ENCODE peak calls at places on chromosomes 6 and 20, in nine cellular contexts. One of them, this sample, is unnamed.

GRCh38 chr20:62539646-62540045 is 63.9 kb upstream of the GATA5 start:
- DNase-seq in endothelial cell of umbilical vein: no peak
- DNase-seq in endodermal cell: no peak
- DNase-seq in SJSA1: no peak
- DNase-seq in CD8-positive, alpha-beta T cell: no peak
- DNase-seq in IMR-90: no peak
- DNase-seq in sigmoid colon: peak; percentile 84
- DNase-seq in spleen: no peak
- DNase-seq in H1: no peak
- DNase-seq in this sample: no peak

GRCh38 chr20:37879003-37879599 is 23.8 kb upstream of the VSTM2L start:
- DNase-seq in endothelial cell of umbilical vein: no peak
- DNase-seq in endodermal cell: no peak
- DNase-seq in SJSA1: no peak
- DNase-seq in CD8-positive, alpha-beta T cell: no peak
- DNase-seq in IMR-90: no peak
- DNase-seq in sigmoid colon: no peak
- DNase-seq in spleen: no peak
- DNase-seq in H1: no peak
- DNase-seq in this sample: no peak

GRCh38 chr20:38165089-38165965 is at the start of gene TGM2:
- DNase-seq in endothelial cell of umbilical vein: peak; percentile 88
- DNase-seq in endodermal cell: peak; percentile 90
- DNase-seq in SJSA1: peak; percentile 83
- DNase-seq in CD8-positive, alpha-beta T cell: peak; percentile 25
- DNase-seq in IMR-90: peak; percentile 69
- DNase-seq in sigmoid colon: peak; percentile 89
- DNase-seq in spleen: peak; percentile 94
- DNase-seq in H1: no peak
- DNase-seq in this sample: peak; percentile 88

GRCh38 chr6:105346052-105346451 is 56.8 kb downstream of the PREP start:
- DNase-seq in endothelial cell of umbilical vein: no peak
- DNase-seq in endodermal cell: no peak
- DNase-seq in SJSA1: peak; percentile 68
- DNase-seq in CD8-positive, alpha-beta T cell: no peak
- DNase-seq in IMR-90: peak; percentile 93
- DNase-seq in sigmoid colon: no peak
- DNase-seq in spleen: no peak
- DNase-seq in H1: no peak
- DNase-seq in this sample: no peak

GRCh38 chr6:17233531-17233930 is 47.6 kb upstream of the RBM24 start:
- DNase-seq in endothelial cell of umbilical vein: no peak
- DNase-seq in endodermal cell: peak; percentile 51
- DNase-seq in SJSA1: no peak
- DNase-seq in CD8-positive, alpha-beta T cell: no peak
- DNase-seq in IMR-90: peak; percentile 46
- DNase-seq in sigmoid colon: no peak
- DNase-seq in spleen: no peak
- DNase-seq in H1: no peak
- DNase-seq in this sample: no peak

GRCh38 chr6:12602342-12602741 is 114.2 kb upstream of the PHACTR1 start:
- DNase-seq in endothelial cell of umbilical vein: peak; percentile 63
- DNase-seq in endodermal cell: no peak
- DNase-seq in SJSA1: peak; percentile 24
- DNase-seq in CD8-positive, alpha-beta T cell: no peak
- DNase-seq in IMR-90: no peak
- DNase-seq in sigmoid colon: no peak
- DNase-seq in spleen: no peak
- DNase-seq in H1: no peak
- DNase-seq in this sample: no peak

GRCh38 chr20:20181322-20181721 is 129.0 kb downstream of the CFAP61 start:
- DNase-seq in endothelial cell of umbilical vein: no peak
- DNase-seq in endodermal cell: no peak
- DNase-seq in SJSA1: no peak
- DNase-seq in CD8-positive, alpha-beta T cell: peak; percentile 37
- DNase-seq in IMR-90: no peak
- DNase-seq in sigmoid colon: no peak
- DNase-seq in spleen: no peak
- DNase-seq in H1: no peak
- DNase-seq in this sample: no peak

GRCh38 chr20:57659131-57659788 is 39.0 kb upstream of the ZBP1 start:
- DNase-seq in endothelial cell of umbilical vein: no peak
- DNase-seq in endodermal cell: peak; percentile 34
- DNase-seq in SJSA1: no peak
- DNase-seq in CD8-positive, alpha-beta T cell: no peak
- DNase-seq in IMR-90: no peak
- DNase-seq in sigmoid colon: peak; percentile 60
- DNase-seq in spleen: peak; percentile 67
- DNase-seq in H1: no peak
- DNase-seq in this sample: no peak

GRCh38 chr6:132937466-132937906 is 123.1 kb downstream of the RPS12 start:
- DNase-seq in endothelial cell of umbilical vein: peak; percentile 56
- DNase-seq in endodermal cell: peak; percentile 87
- DNase-seq in SJSA1: no peak
- DNase-seq in CD8-positive, alpha-beta T cell: no peak
- DNase-seq in IMR-90: peak; percentile 44
- DNase-seq in sigmoid colon: no peak
- DNase-seq in spleen: no peak
- DNase-seq in H1: no peak
- DNase-seq in this sample: no peak

GRCh38 chr20:62595491-62595890 is 46.8 kb upstream of the SLCO4A1 start:
- DNase-seq in endothelial cell of umbilical vein: peak; percentile 69
- DNase-seq in endodermal cell: no peak
- DNase-seq in SJSA1: no peak
- DNase-seq in CD8-positive, alpha-beta T cell: no peak
- DNase-seq in IMR-90: peak; percentile 55
- DNase-seq in sigmoid colon: no peak
- DNase-seq in spleen: peak; percentile 89
- DNase-seq in H1: no peak
- DNase-seq in this sample: peak; percentile 68

GRCh38 chr6:56091159-56091869 is 156.1 kb downstream of the COL21A1 start:
- DNase-seq in endothelial cell of umbilical vein: peak; percentile 72
- DNase-seq in endodermal cell: no peak
- DNase-seq in SJSA1: peak; percentile 88
- DNase-seq in CD8-positive, alpha-beta T cell: no peak
- DNase-seq in IMR-90: peak; percentile 85
- DNase-seq in sigmoid colon: no peak
- DNase-seq in spleen: no peak
- DNase-seq in H1: no peak
- DNase-seq in this sample: peak; percentile 21

GRCh38 chr6:136031982-136032381 is 180.5 kb downstream of the PDE7B start:
- DNase-seq in endothelial cell of umbilical vein: peak; percentile 66
- DNase-seq in endodermal cell: no peak
- DNase-seq in SJSA1: no peak
- DNase-seq in CD8-positive, alpha-beta T cell: no peak
- DNase-seq in IMR-90: peak; percentile 74
- DNase-seq in sigmoid colon: no peak
- DNase-seq in spleen: no peak
- DNase-seq in H1: no peak
- DNase-seq in this sample: no peak

GRCh38 chr6:37525460-37526357 is 26.0 kb upstream of the CCDC167 start:
- DNase-seq in endothelial cell of umbilical vein: peak; percentile 30
- DNase-seq in endodermal cell: peak; percentile 92
- DNase-seq in SJSA1: no peak
- DNase-seq in CD8-positive, alpha-beta T cell: no peak
- DNase-seq in IMR-90: peak; percentile 41
- DNase-seq in sigmoid colon: no peak
- DNase-seq in spleen: no peak
- DNase-seq in H1: no peak
- DNase-seq in this sample: no peak

GRCh38 chr6:138374815-138375214 is 2.9 kb upstream of the SMIM28 start:
- DNase-seq in endothelial cell of umbilical vein: no peak
- DNase-seq in endodermal cell: no peak
- DNase-seq in SJSA1: no peak
- DNase-seq in CD8-positive, alpha-beta T cell: no peak
- DNase-seq in IMR-90: no peak
- DNase-seq in sigmoid colon: no peak
- DNase-seq in spleen: no peak
- DNase-seq in H1: no peak
- DNase-seq in this sample: no peak

GRCh38 chr6:135535989-135536414 is 38.5 kb upstream of the AHI1 start:
- DNase-seq in endothelial cell of umbilical vein: peak; percentile 70
- DNase-seq in endodermal cell: peak; percentile 55
- DNase-seq in SJSA1: peak; percentile 36
- DNase-seq in CD8-positive, alpha-beta T cell: no peak
- DNase-seq in IMR-90: peak; percentile 98
- DNase-seq in sigmoid colon: no peak
- DNase-seq in spleen: no peak
- DNase-seq in H1: no peak
- DNase-seq in this sample: no peak

GRCh38 chr6:118783931-118784528 is 109.9 kb upstream of the ASF1A start:
- DNase-seq in endothelial cell of umbilical vein: no peak
- DNase-seq in endodermal cell: no peak
- DNase-seq in SJSA1: peak; percentile 38
- DNase-seq in CD8-positive, alpha-beta T cell: no peak
- DNase-seq in IMR-90: peak; percentile 46
- DNase-seq in sigmoid colon: no peak
- DNase-seq in spleen: no peak
- DNase-seq in H1: no peak
- DNase-seq in this sample: no peak

GRCh38 chr6:146289816-146290588 is 253.6 kb upstream of the RAB32 start:
- DNase-seq in endothelial cell of umbilical vein: peak; percentile 79
- DNase-seq in endodermal cell: no peak
- DNase-seq in SJSA1: peak; percentile 39
- DNase-seq in CD8-positive, alpha-beta T cell: no peak
- DNase-seq in IMR-90: peak; percentile 52
- DNase-seq in sigmoid colon: no peak
- DNase-seq in spleen: no peak
- DNase-seq in H1: no peak
- DNase-seq in this sample: peak; percentile 21

GRCh38 chr20:1332749-1333300 is 3.9 kb upstream of the SDCBP2 start:
- DNase-seq in endothelial cell of umbilical vein: peak; percentile 73
- DNase-seq in endodermal cell: peak; percentile 13
- DNase-seq in SJSA1: no peak
- DNase-seq in CD8-positive, alpha-beta T cell: no peak
- DNase-seq in IMR-90: no peak
- DNase-seq in sigmoid colon: no peak
- DNase-seq in spleen: no peak
- DNase-seq in H1: no peak
- DNase-seq in this sample: no peak

GRCh38 chr6:157312733-157313132 is 10.6 kb downstream of the TMEM242 start:
- DNase-seq in endothelial cell of umbilical vein: peak; percentile 42
- DNase-seq in endodermal cell: no peak
- DNase-seq in SJSA1: no peak
- DNase-seq in CD8-positive, alpha-beta T cell: no peak
- DNase-seq in IMR-90: peak; percentile 14
- DNase-seq in sigmoid colon: no peak
- DNase-seq in spleen: no peak
- DNase-seq in H1: no peak
- DNase-seq in this sample: no peak

GRCh38 chr6:16904957-16905356 is 143.7 kb upstream of the ATXN1 start:
- DNase-seq in endothelial cell of umbilical vein: no peak
- DNase-seq in endodermal cell: no peak
- DNase-seq in SJSA1: no peak
- DNase-seq in CD8-positive, alpha-beta T cell: no peak
- DNase-seq in IMR-90: no peak
- DNase-seq in sigmoid colon: no peak
- DNase-seq in spleen: no peak
- DNase-seq in H1: no peak
- DNase-seq in this sample: no peak

DNA sequence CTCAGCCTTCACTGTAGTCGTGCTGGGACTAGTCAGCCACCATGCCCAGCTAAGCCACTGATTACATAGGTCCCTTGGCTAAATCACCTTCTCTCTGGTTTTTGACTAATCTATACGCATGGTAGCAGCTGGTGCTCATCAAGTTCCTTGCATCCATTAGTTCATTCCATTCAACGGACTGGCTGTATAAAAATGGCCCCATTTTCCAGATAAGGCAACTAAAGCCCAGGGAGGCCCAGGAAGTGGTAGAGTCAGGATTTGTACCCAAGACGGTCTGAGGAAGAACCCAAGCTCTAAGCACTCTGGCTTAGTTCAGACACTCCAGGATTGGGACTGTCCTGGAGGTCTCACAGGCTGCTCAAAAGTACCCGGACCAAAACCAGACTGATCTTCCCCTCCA is 4.9 kb downstream of the E2F1 start:
- DNase-seq in endothelial cell of umbilical vein: no peak
- DNase-seq in endodermal cell: no peak
- DNase-seq in SJSA1: no peak
- DNase-seq in CD8-positive, alpha-beta T cell: no peak
- DNase-seq in IMR-90: no peak
- DNase-seq in sigmoid colon: no peak
- DNase-seq in spleen: no peak
- DNase-seq in H1: no peak
- DNase-seq in this sample: no peak
- H3K36me3 ChIP-seq in endothelial cell of umbilical vein: no peaks in the 10 kb centered on the region
- H3K36me3 ChIP-seq in endodermal cell: peaks cover 20% of the 10 kb centered on the region
- H3K36me3 ChIP-seq in SJSA1: peaks cover 46% of the 10 kb centered on the region
- H3K36me3 ChIP-seq in CD8-positive, alpha-beta T cell: no peaks in the 10 kb centered on the region
- H3K36me3 ChIP-seq in IMR-90: no peaks in the 10 kb centered on the region
- H3K36me3 ChIP-seq in sigmoid colon: no peaks in the 10 kb centered on the region
- H3K36me3 ChIP-seq in spleen: no peaks in the 10 kb centered on the region
- H3K36me3 ChIP-seq in H1: peaks cover 37% of the 10 kb centered on the region
- H3K36me3 ChIP-seq in this sample: no peaks in the 10 kb centered on the region

DNA sequence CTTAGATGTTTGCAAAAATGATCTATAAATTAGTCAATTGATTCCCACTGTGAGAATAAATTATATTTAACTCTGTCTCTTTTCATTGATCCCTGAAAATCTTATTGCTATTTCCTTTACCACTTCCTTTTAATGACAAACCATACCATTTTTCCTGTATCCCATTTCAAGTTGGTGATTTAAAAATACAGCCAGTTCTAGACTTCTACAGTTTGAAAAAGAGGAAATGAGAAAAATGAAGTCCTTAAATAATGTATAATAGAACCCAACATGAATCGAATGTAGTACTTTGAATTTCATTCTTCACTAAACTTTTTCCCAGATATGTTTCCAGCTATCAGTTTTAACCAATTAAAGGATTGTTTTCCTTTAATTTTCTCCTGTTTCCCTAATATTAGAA is 29.5 kb upstream of the SDHAF4 start:
- DNase-seq in endothelial cell of umbilical vein: no peak
- DNase-seq in endodermal cell: no peak
- DNase-seq in SJSA1: no peak
- DNase-seq in CD8-positive, alpha-beta T cell: no peak
- DNase-seq in IMR-90: no peak
- DNase-seq in sigmoid colon: no peak
- DNase-seq in spleen: no peak
- DNase-seq in H1: no peak
- DNase-seq in this sample: no peak
- H3K27ac ChIP-seq in endothelial cell of umbilical vein: no peak overlapping the region
- H3K27ac ChIP-seq in endodermal cell: no peak overlapping the region
- H3K27ac ChIP-seq in SJSA1: no peak overlapping the region
- H3K27ac ChIP-seq in CD8-positive, alpha-beta T cell: no peak overlapping the region
- H3K27ac ChIP-seq in IMR-90: no peak overlapping the region
- H3K27ac ChIP-seq in sigmoid colon: no peak overlapping the region
- H3K27ac ChIP-seq in spleen: no peak overlapping the region
- H3K27ac ChIP-seq in H1: no peak overlapping the region
- H3K27ac ChIP-seq in this sample: no peak overlapping the region

GRCh38 chr6:5029609-5030008 is 25.8 kb upstream of the RPP40 start:
- DNase-seq in endothelial cell of umbilical vein: no peak
- DNase-seq in endodermal cell: no peak
- DNase-seq in SJSA1: no peak
- DNase-seq in CD8-positive, alpha-beta T cell: no peak
- DNase-seq in IMR-90: no peak
- DNase-seq in sigmoid colon: no peak
- DNase-seq in spleen: no peak
- DNase-seq in H1: no peak
- DNase-seq in this sample: no peak
- H3K27me3 ChIP-seq in endothelial cell of umbilical vein: no peaks in the 10 kb centered on the region
- H3K27me3 ChIP-seq in endodermal cell: no peaks in the 10 kb centered on the region
- H3K27me3 ChIP-seq in SJSA1: no peaks in the 10 kb centered on the region
- H3K27me3 ChIP-seq in CD8-positive, alpha-beta T cell: no peaks in the 10 kb centered on the region
- H3K27me3 ChIP-seq in IMR-90: no peaks in the 10 kb centered on the region
- H3K27me3 ChIP-seq in sigmoid colon: no peaks in the 10 kb centered on the region
- H3K27me3 ChIP-seq in spleen: no peaks in the 10 kb centered on the region
- H3K27me3 ChIP-seq in H1: no peaks in the 10 kb centered on the region
- H3K27me3 ChIP-seq in this sample: no peaks in the 10 kb centered on the region

GRCh38 chr6:25113436-25113835 is 165.7 kb upstream of the CARMIL1 start:
- DNase-seq in endothelial cell of umbilical vein: no peak
- DNase-seq in endodermal cell: no peak
- DNase-seq in SJSA1: no peak
- DNase-seq in CD8-positive, alpha-beta T cell: no peak
- DNase-seq in IMR-90: no peak
- DNase-seq in sigmoid colon: no peak
- DNase-seq in spleen: no peak
- DNase-seq in H1: no peak
- DNase-seq in this sample: no peak
- H3K36me3 ChIP-seq in endothelial cell of umbilical vein: no peaks in the 10 kb centered on the region
- H3K36me3 ChIP-seq in endodermal cell: no peaks in the 10 kb centered on the region
- H3K36me3 ChIP-seq in SJSA1: no peaks in the 10 kb centered on the region
- H3K36me3 ChIP-seq in CD8-positive, alpha-beta T cell: peaks cover 35% of the 10 kb centered on the region
- H3K36me3 ChIP-seq in IMR-90: no peaks in the 10 kb centered on the region
- H3K36me3 ChIP-seq in sigmoid colon: no peaks in the 10 kb centered on the region
- H3K36me3 ChIP-seq in spleen: peaks cover 5% of the 10 kb centered on the region
- H3K36me3 ChIP-seq in H1: no peaks in the 10 kb centered on the region
- H3K36me3 ChIP-seq in this sample: peaks cover 54% of the 10 kb centered on the region